ENCODE peak calls at places on chromosomes 4 and X, in seven cellular contexts. Q is fibroblast of mammary gland; H is mucosa of descending colon; U is activated effector memory CD4-positive, alpha-beta T cell treated with anti-CD3 and anti-CD28 coated beads, Interleukin-2, amount 50 U/mL, for 16 hours; A is NCI-H1694; C is ELR; E is stimulated activated CD4-positive, alpha-beta T cell treated with anti-CD3 and anti-CD28 coated beads, Interleukin-12 subunit alpha, Interleukin-12 subunit beta, amount 100 ng/mL, for 4 hours. J is an unnamed sample.
A peak's percentile ranks its signal among the peaks of the same experiment; 100 is the strongest.

GRCh38 chr4:26425953-26426352 is 64.3 kb downstream of the CCKAR start:
- DNase-seq in A (no peak), U (no peak), E (no peak), Q (no peak), H (no peak), C (no peak), J (no peak)

GRCh38 chr4:108762559-108763225 is at the start of gene ETNPPL:
- DNase-seq in E (peak; percentile 8), Q (no peak), A (no peak), U (no peak), H (peak; percentile 2), C (peak; percentile 23), J (no peak)

GRCh38 chr4:28462766-28463165 is 1602.1 kb downstream of the STIM2 start:
- DNase-seq in Q (peak; percentile 33), A (no peak), C (no peak), H (no peak), U (no peak), E (no peak), J (no peak)

GRCh38 chr4:140252144-140252741 is 98.3 kb upstream of the MAML3 start:
- DNase-seq in Q (no peak), A (peak; percentile 75), H (peak; percentile 65), U (no peak), C (no peak), E (no peak), J (no peak)

GRCh38 chr4:85707591-85707990 is 232.6 kb downstream of the ARHGAP24 start:
- DNase-seq in C (no peak), U (no peak), E (no peak), H (no peak), Q (no peak), A (no peak), J (no peak)

GRCh38 chrX:72236841-72237240 is 2.0 kb downstream of the ERCC6L start:
- DNase-seq in C (peak; percentile 37), H (no peak), U (no peak), Q (peak; percentile 24), E (no peak), A (no peak), J (no peak)

GRCh38 chr4:912548-913279 is 19.4 kb downstream of the GAK start:
- DNase-seq in A (no peak), E (no peak), H (peak; percentile 42), U (peak; percentile 13), Q (no peak), C (no peak), J (peak; percentile 44)

GRCh38 chrX:45667666-45668065 is 467.0 kb upstream of the DIPK2B start:
- DNase-seq in U (no peak), C (peak; percentile 36), H (no peak), E (no peak), Q (peak; percentile 63), A (no peak), J (no peak)

GRCh38 chrX:37746268-37746931 is 33.5 kb upstream of the CYBB start:
- DNase-seq in U (peak; percentile 56), Q (no peak), H (no peak), C (peak; percentile 8), E (no peak), A (no peak), J (no peak)

GRCh38 chr4:126306152-126306869 is 991.6 kb downstream of the FAT4 start:
- DNase-seq in A (no peak), C (no peak), Q (peak; percentile 36), E (no peak), U (no peak), H (peak; percentile 6), J (no peak)

GRCh38 chr4:185566972-185567749 is 31.9 kb upstream of the PDLIM3 start:
- DNase-seq in C (no peak), U (no peak), H (peak; percentile 18), E (no peak), A (no peak), Q (peak; percentile 74), J (no peak)

GRCh38 chr4:37675587-37676290 is 10.4 kb downstream of the RELL1 start:
- DNase-seq in U (no peak), C (no peak), H (peak; percentile 39), Q (no peak), A (no peak), E (no peak), J (no peak)

GRCh38 chrX:17291141-17291900 is 83.7 kb upstream of the NHS start:
- DNase-seq in A (no peak), H (no peak), C (no peak), U (no peak), Q (no peak), E (no peak), J (no peak)

GRCh38 chr4:3851211-3851610 is 85.0 kb downstream of the ADRA2C start:
- DNase-seq in C (peak; percentile 62), Q (peak; percentile 41), H (no peak), A (peak; percentile 36), U (no peak), E (no peak), J (no peak)

GRCh38 chr4:170047774-170048354 is 21.7 kb upstream of the MFAP3L start:
- DNase-seq in Q (peak; percentile 73), E (peak; percentile 45), C (peak; percentile 68), H (peak; percentile 73), A (peak; percentile 39), U (peak; percentile 78), J (no peak)

GRCh38 chr4:160180206-160180605 is 1077.3 kb downstream of the RAPGEF2 start:
- DNase-seq in A (no peak), C (peak; percentile 76), H (no peak), Q (peak; percentile 66), U (no peak), E (no peak), J (no peak)

GRCh38 chr4:92198711-92199110 is 105.1 kb upstream of the GRID2 start:
- DNase-seq in U (no peak), E (no peak), C (peak; percentile 51), A (no peak), Q (peak; percentile 24), H (no peak), J (no peak)

GRCh38 chr4:8292388-8293107 is 23.0 kb downstream of the HTRA3 start:
- DNase-seq in A (no peak), H (no peak), Q (no peak), E (no peak), U (no peak), C (no peak), J (peak; percentile 9)

GRCh38 chr4:41268024-41268423 is 11.3 kb downstream of the UCHL1 start:
- DNase-seq in E (no peak), A (no peak), Q (no peak), H (peak; percentile 17), C (no peak), U (no peak), J (no peak)

GRCh38 chrX:64188901-64189300 is 16.6 kb downstream of the AMER1 start:
- DNase-seq in U (no peak), A (no peak), C (no peak), Q (no peak), E (no peak), H (no peak), J (no peak)

GRCh38 chr4:139732991-139733555 is 67.5 kb downstream of the MGST2 start:
- DNase-seq in H (no peak), A (no peak), E (no peak), Q (no peak), C (no peak), U (no peak), J (no peak)

GRCh38 chr4:188168621-188169020 is 29.4 kb downstream of the TRIML1 start:
- DNase-seq in U (no peak), A (no peak), Q (no peak), H (no peak), C (no peak), E (no peak), J (no peak)

GRCh38 chr4:80138556-80139538 is 58.5 kb upstream of the PRDM8 start:
- DNase-seq in U (peak; percentile 80), C (peak; percentile 84), E (peak; percentile 25), H (peak; percentile 16), Q (peak; percentile 82), A (no peak), J (no peak)

GRCh38 chr4:168551945-168552695 is 55.3 kb downstream of the PALLD start:
- DNase-seq in E (no peak), C (peak; percentile 63), U (no peak), H (no peak), Q (peak; percentile 37), A (no peak), J (no peak)

GRCh38 chrX:40878821-40879571 is 143.7 kb upstream of the MED14 start:
- DNase-seq in A (no peak), Q (no peak), H (no peak), E (no peak), C (no peak), U (no peak), J (no peak)

GRCh38 chrX:14673764-14674163 is 144.4 kb downstream of the GLRA2 start:
- DNase-seq in C (peak; percentile 92), Q (peak; percentile 91), E (no peak), H (peak; percentile 16), A (peak; percentile 44), U (no peak), J (no peak)

GRCh38 chr4:24256547-24256946 is 327.8 kb downstream of the DHX15 start:
- DNase-seq in E (no peak), Q (no peak), U (no peak), C (no peak), H (no peak), A (no peak), J (no peak)